ENCODE peak calls at places on chromosomes 1 and 21, in eight cellular contexts. V is PC-3; R is IMR-90; E is CD4-positive, alpha-beta T cell; Z is heart right ventricle; C is keratinocyte; L is colonic mucosa; P is GM06990. N is an unnamed sample.

GRCh38 chr1:150544204-150544603 is 5.0 kb upstream of the ADAMTSL4 start:
- DNase-seq in Z (no peak), L (no peak), V (no peak), C (no peak), E (no peak), P (no peak), R (no peak), N (no peak)

GRCh38 chr21:44914176-44914874 is 6.4 kb downstream of the ITGB2 start:
- DNase-seq in Z (no peak), C (no peak), L (no peak), R (no peak), P (peak; percentile 52), E (peak; percentile 27), V (no peak), N (no peak)

GRCh38 chr1:30631700-30632099 is 91.7 kb downstream of the MATN1 start:
- DNase-seq in P (no peak), R (no peak), E (no peak), L (no peak), Z (no peak), V (no peak), C (no peak), N (no peak)

GRCh38 chr1:54474500-54475235 is 68.5 kb upstream of the SSBP3 start:
- DNase-seq in L (peak; percentile 48), R (no peak), E (no peak), V (no peak), C (no peak), Z (peak; percentile 40), P (no peak), N (no peak)

GRCh38 chr1:225468270-225469020 is 40.6 kb upstream of the LBR start:
- DNase-seq in C (no peak), L (no peak), V (no peak), R (no peak), E (no peak), Z (no peak), P (no peak), N (no peak)

GRCh38 chr21:46154955-46155513 is 345 bp downstream of the FTCD start:
- DNase-seq in C (no peak), E (no peak), P (no peak), Z (no peak), V (no peak), R (no peak), L (no peak), N (no peak)

GRCh38 chr21:38505654-38506523 is 7.6 kb upstream of the ERG start:
- DNase-seq in R (peak; percentile 71), V (peak; percentile 85), Z (no peak), L (peak; percentile 71), E (no peak), P (no peak), C (no peak), N (peak; percentile 33)

GRCh38 chr1:226939439-226940028 is 560 bp upstream of the COQ8A start:
- DNase-seq in Z (peak; percentile 77), E (peak; percentile 52), P (no peak), L (peak; percentile 68), V (peak; percentile 66), R (no peak), C (no peak), N (peak; percentile 58)

GRCh38 chr1:109984456-109985250 is at the start of gene AHCYL1:
- DNase-seq in L (peak; percentile 99), E (peak; percentile 99), R (peak; percentile 99), P (peak; percentile 95), Z (peak; percentile 100), C (peak; percentile 89), V (peak; percentile 99), N (peak; percentile 97)

GRCh38 chr1:9766759-9767442 is 56.9 kb downstream of the CLSTN1 start:
- DNase-seq in L (no peak), V (peak; percentile 96), E (no peak), R (peak; percentile 100), P (no peak), Z (no peak), C (peak; percentile 100), N (no peak)

GRCh38 chr1:10788592-10789006 is 7.8 kb downstream of the CASZ1 start:
- DNase-seq in P (no peak), V (peak; percentile 21), Z (peak; percentile 73), R (no peak), L (no peak), C (no peak), E (no peak), N (peak; percentile 55)
- TF ChIP-seq CTCF in P (no peak), V (peak; percentile 38), Z (peak; percentile 59), R (peak; percentile 22), L (no peak), C (peak; percentile 23), E (no peak), N (no peak)

GRCh38 chr1:161726631-161727342 is 5.4 kb downstream of the FCRLB start:
- DNase-seq in R (peak; percentile 79), E (peak; percentile 52), L (peak; percentile 81), Z (peak; percentile 89), C (no peak), P (peak; percentile 90), V (peak; percentile 81), N (peak; percentile 89)

GRCh38 chr1:161723459-161724149 is 2.3 kb downstream of the FCRLB start:
- DNase-seq in Z (no peak), P (no peak), R (no peak), L (no peak), V (peak; percentile 90), E (no peak), C (no peak), N (peak; percentile 35)

GRCh38 chr1:161728376-161729226 is 7.3 kb downstream of the FCRLB start:
- DNase-seq in E (no peak), R (no peak), P (no peak), V (no peak), C (no peak), Z (no peak), L (no peak), N (no peak)

GRCh38 chr1:161727343-161727924 is 6.1 kb downstream of the FCRLB start:
- DNase-seq in L (peak; percentile 20), R (peak; percentile 84), P (no peak), Z (no peak), E (no peak), C (no peak), V (peak; percentile 26), N (no peak)

DNA sequence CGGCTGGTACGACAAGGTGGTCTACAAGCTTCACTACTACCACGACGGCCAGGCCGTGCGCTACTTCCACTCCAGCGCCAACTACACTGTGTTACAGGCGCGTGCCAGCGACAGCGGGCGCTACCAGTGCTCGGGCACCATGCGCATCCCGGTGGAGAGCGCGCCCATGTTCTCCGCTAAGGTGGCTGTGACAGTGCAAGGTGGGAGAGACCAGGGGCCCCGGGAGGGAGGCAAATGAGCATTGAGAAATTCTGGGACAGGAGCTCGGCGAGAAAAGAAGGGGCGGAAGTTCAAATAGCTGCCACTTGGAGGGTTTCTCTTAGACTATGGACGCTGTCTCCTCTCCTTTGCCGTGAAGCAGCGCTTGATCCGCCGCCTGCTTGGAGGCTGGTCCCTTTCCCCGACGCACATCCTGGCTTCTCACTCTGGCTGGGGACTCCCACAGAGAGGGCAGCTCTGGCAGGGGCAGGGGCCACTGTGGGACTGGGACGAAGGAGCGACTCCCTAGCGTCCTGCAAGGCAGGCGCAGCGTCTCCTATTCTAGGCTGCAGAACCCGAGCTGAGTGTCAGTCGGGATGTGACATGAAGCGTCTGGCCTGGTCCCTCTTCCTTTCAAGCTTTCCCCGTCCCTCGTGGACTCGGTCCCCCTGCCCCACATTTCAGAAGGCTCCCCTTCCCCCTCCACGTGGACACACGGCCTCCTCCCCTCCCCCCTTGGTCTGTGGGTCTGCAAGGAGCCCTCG is 4.7 kb downstream of the FCRLB start:
- DNase-seq in P (peak; percentile 75), Z (peak; percentile 41), V (peak; percentile 52), L (peak; percentile 38), E (no peak), R (peak; percentile 38), C (no peak), N (peak; percentile 50)
- TF ChIP-seq CTCF in P (peak; percentile 1), Z (peak; percentile 35), V (no peak), L (no peak), E (no peak), R (peak; percentile 39), C (peak; percentile 17), N (peak; percentile 34)

DNA sequence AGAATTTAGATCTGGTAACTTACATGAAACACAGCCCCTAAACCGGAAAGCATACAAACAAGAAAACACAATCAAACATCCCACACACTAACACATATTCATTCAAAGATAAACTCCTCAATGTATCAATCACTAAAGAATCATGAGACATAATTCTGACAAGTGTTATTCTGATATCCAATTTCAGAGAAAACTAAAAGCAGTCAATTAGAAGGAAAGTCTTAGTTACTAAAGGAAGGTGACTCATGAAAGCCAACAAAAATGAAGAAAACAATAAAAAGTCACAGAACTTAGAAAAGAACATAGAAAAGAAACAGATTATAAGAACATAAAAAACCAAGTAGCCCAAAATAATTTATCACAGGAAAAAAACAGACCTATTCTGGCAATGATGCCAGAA is 57.2 kb downstream of the ZZZ3 start:
- DNase-seq in R (no peak), V (peak; percentile 8), Z (no peak), C (no peak), L (no peak), E (no peak), P (no peak), N (no peak)
- TF ChIP-seq CTCF in R (no peak), V (no peak), Z (no peak), C (no peak), L (no peak), E (no peak), P (no peak), N (no peak)

GRCh38 chr1:1954831-1955441 is 35.9 kb upstream of the TMEM52 start:
- DNase-seq in P (no peak), L (no peak), C (no peak), R (no peak), V (no peak), Z (no peak), E (no peak), N (no peak)
- TF ChIP-seq CTCF in P (no peak), L (no peak), C (peak; percentile 9), R (no peak), V (peak; percentile 25), Z (no peak), E (no peak), N (no peak)

DNA sequence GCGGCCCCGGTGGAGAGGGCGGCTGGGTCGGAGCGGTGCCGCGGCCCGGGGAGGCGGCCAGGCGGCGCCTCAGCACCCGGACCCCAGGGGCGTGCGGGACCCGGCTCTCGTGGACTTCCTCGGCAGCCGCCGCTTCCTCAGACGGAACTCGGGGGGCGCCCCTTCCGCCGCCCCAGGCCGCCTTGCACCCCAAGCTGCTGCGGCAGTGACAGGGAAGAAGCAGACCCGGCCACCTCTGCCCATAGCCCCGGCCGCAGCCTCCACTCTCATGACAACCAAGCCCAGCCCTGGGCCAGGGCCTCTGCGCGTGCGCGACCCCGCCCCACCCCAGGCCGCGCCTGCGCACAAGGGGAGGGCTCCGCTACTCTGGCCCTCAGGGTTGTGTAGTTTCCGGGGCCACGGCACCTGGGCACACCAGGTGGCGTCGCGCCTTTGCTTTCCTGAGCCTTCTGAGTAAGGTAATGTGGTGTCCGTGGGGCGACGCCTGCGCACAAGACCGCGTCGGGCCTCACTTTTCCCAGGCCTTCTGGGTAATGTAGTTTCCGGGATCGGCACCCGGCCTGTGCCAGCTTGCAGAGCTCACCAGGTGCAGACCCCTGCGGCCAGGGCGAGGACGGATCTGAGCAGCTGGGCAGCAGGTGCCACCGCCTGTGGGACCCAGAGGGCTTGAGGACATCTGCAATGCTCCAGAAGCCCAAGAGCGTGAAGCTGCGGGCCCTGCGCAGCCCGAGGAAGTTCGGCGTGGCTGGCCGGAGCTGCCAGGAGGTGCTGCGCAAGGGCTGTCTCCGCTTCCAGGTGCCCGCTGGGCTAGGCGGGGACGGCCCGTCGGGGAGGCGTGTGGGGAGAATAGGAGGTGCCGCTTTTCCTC is at the start of the genes CEP104 and DFFB:
- DNase-seq in R (peak; percentile 67), Z (peak; percentile 89), P (peak; percentile 99), V (peak; percentile 100), L (peak; percentile 96), C (peak; percentile 97), E (peak; percentile 93), N (peak; percentile 94)
- TF ChIP-seq CTCF in R (no peak), Z (no peak), P (peak; percentile 65), V (peak; percentile 62), L (peak; percentile 29), C (peak; percentile 84), E (peak; percentile 54), N (no peak)